ENCODE peak calls at places on chromosomes 12 and 14, in seven cellular contexts. One of them, this sample, is unnamed.

GRCh38 chr14:22657861-22658260 is 13.7 kb upstream of the OR6J1 start:
- DNase-seq in T-helper 1 cell: no peak
- DNase-seq in HL-60: no peak
- DNase-seq in stomach: no peak
- DNase-seq in NCI-H526 treated with DMSO at 0.1 percent for 48 hours: no peak
- DNase-seq in RCC 7860: peak
- DNase-seq in HEK293T: no peak
- DNase-seq in this sample: peak

GRCh38 chr14:60622210-60622919 is 26.9 kb downstream of the SIX1 start:
- DNase-seq in NCI-H526 treated with DMSO at 0.1 percent for 48 hours: no peak
- DNase-seq in HL-60: no peak
- DNase-seq in stomach: no peak
- DNase-seq in T-helper 1 cell: no peak
- DNase-seq in HEK293T: no peak
- DNase-seq in RCC 7860: no peak
- DNase-seq in this sample: no peak

GRCh38 chr14:54647378-54647777 is 80.5 kb downstream of the SAMD4A start:
- DNase-seq in HEK293T: no peak
- DNase-seq in T-helper 1 cell: no peak
- DNase-seq in RCC 7860: no peak
- DNase-seq in HL-60: no peak
- DNase-seq in stomach: no peak
- DNase-seq in NCI-H526 treated with DMSO at 0.1 percent for 48 hours: no peak
- DNase-seq in this sample: peak

GRCh38 chr12:29743801-29744200 is 39.9 kb downstream of the TMTC1 start:
- DNase-seq in HEK293T: no peak
- DNase-seq in stomach: no peak
- DNase-seq in NCI-H526 treated with DMSO at 0.1 percent for 48 hours: no peak
- DNase-seq in HL-60: no peak
- DNase-seq in RCC 7860: peak
- DNase-seq in T-helper 1 cell: no peak
- DNase-seq in this sample: peak

GRCh38 chr12:98417303-98417702 is 98.1 kb upstream of the TMPO start:
- DNase-seq in HL-60: peak
- DNase-seq in HEK293T: no peak
- DNase-seq in T-helper 1 cell: no peak
- DNase-seq in stomach: no peak
- DNase-seq in RCC 7860: no peak
- DNase-seq in NCI-H526 treated with DMSO at 0.1 percent for 48 hours: no peak
- DNase-seq in this sample: no peak

GRCh38 chr12:26119391-26119981 is 5.4 kb downstream of the BHLHE41 start:
- DNase-seq in RCC 7860: peak
- DNase-seq in stomach: no peak
- DNase-seq in T-helper 1 cell: no peak
- DNase-seq in HL-60: no peak
- DNase-seq in HEK293T: peak
- DNase-seq in NCI-H526 treated with DMSO at 0.1 percent for 48 hours: peak
- DNase-seq in this sample: peak

GRCh38 chr12:122082621-122083356 is 4.2 kb downstream of the MLXIP start:
- DNase-seq in stomach: no peak
- DNase-seq in NCI-H526 treated with DMSO at 0.1 percent for 48 hours: no peak
- DNase-seq in HL-60: no peak
- DNase-seq in T-helper 1 cell: no peak
- DNase-seq in RCC 7860: no peak
- DNase-seq in HEK293T: no peak
- DNase-seq in this sample: no peak

GRCh38 chr14:98173291-98173690 is 1098.7 kb downstream of the BCL11B start:
- DNase-seq in T-helper 1 cell: peak
- DNase-seq in HEK293T: no peak
- DNase-seq in RCC 7860: no peak
- DNase-seq in HL-60: no peak
- DNase-seq in stomach: no peak
- DNase-seq in NCI-H526 treated with DMSO at 0.1 percent for 48 hours: no peak
- DNase-seq in this sample: no peak

GRCh38 chr14:36582011-36582873 is at the start of gene NKX2-8:
- DNase-seq in HL-60: no peak
- DNase-seq in T-helper 1 cell: no peak
- DNase-seq in RCC 7860: no peak
- DNase-seq in HEK293T: peak
- DNase-seq in stomach: no peak
- DNase-seq in NCI-H526 treated with DMSO at 0.1 percent for 48 hours: no peak
- DNase-seq in this sample: peak

GRCh38 chr12:118189761-118190181 is 53.8 kb downstream of the PEBP1 start:
- DNase-seq in HEK293T: no peak
- DNase-seq in NCI-H526 treated with DMSO at 0.1 percent for 48 hours: peak
- DNase-seq in stomach: no peak
- DNase-seq in T-helper 1 cell: no peak
- DNase-seq in RCC 7860: no peak
- DNase-seq in HL-60: no peak
- DNase-seq in this sample: no peak

GRCh38 chr12:109288571-109288970 is 20.5 kb downstream of the FOXN4 start:
- DNase-seq in NCI-H526 treated with DMSO at 0.1 percent for 48 hours: no peak
- DNase-seq in HL-60: no peak
- DNase-seq in stomach: no peak
- DNase-seq in T-helper 1 cell: no peak
- DNase-seq in RCC 7860: no peak
- DNase-seq in HEK293T: no peak
- DNase-seq in this sample: peak

GRCh38 chr12:66191547-66192126 is 2.6 kb downstream of the IRAK3 start:
- DNase-seq in HEK293T: no peak
- DNase-seq in RCC 7860: no peak
- DNase-seq in NCI-H526 treated with DMSO at 0.1 percent for 48 hours: peak
- DNase-seq in T-helper 1 cell: no peak
- DNase-seq in HL-60: no peak
- DNase-seq in stomach: no peak
- DNase-seq in this sample: peak

GRCh38 chr14:26175659-26176058 is 422.2 kb downstream of the NOVA1 start:
- DNase-seq in HL-60: no peak
- DNase-seq in RCC 7860: no peak
- DNase-seq in T-helper 1 cell: no peak
- DNase-seq in HEK293T: no peak
- DNase-seq in stomach: no peak
- DNase-seq in NCI-H526 treated with DMSO at 0.1 percent for 48 hours: no peak
- DNase-seq in this sample: no peak

GRCh38 chr12:5123921-5124320 is 80.2 kb downstream of the KCNA5 start:
- DNase-seq in HEK293T: no peak
- DNase-seq in NCI-H526 treated with DMSO at 0.1 percent for 48 hours: no peak
- DNase-seq in stomach: no peak
- DNase-seq in T-helper 1 cell: no peak
- DNase-seq in RCC 7860: peak
- DNase-seq in HL-60: no peak
- DNase-seq in this sample: peak

GRCh38 chr12:53930591-53931255 is 7.9 kb upstream of the HOXC13 start:
- DNase-seq in RCC 7860: no peak
- DNase-seq in T-helper 1 cell: no peak
- DNase-seq in NCI-H526 treated with DMSO at 0.1 percent for 48 hours: no peak
- DNase-seq in HEK293T: no peak
- DNase-seq in HL-60: no peak
- DNase-seq in stomach: no peak
- DNase-seq in this sample: no peak

GRCh38 chr14:91354979-91355685 is 62.5 kb downstream of the CCDC88C start:
- DNase-seq in stomach: no peak
- DNase-seq in HL-60: no peak
- DNase-seq in T-helper 1 cell: no peak
- DNase-seq in NCI-H526 treated with DMSO at 0.1 percent for 48 hours: no peak
- DNase-seq in RCC 7860: no peak
- DNase-seq in HEK293T: peak
- DNase-seq in this sample: peak

GRCh38 chr12:9792961-9793617 is 32.4 kb upstream of the CD69 start:
- DNase-seq in HEK293T: no peak
- DNase-seq in T-helper 1 cell: no peak
- DNase-seq in RCC 7860: no peak
- DNase-seq in stomach: no peak
- DNase-seq in HL-60: no peak
- DNase-seq in NCI-H526 treated with DMSO at 0.1 percent for 48 hours: no peak
- DNase-seq in this sample: peak

GRCh38 chr12:53347905-53348304 is 11.8 kb upstream of the SP7 start:
- DNase-seq in HEK293T: no peak
- DNase-seq in stomach: no peak
- DNase-seq in T-helper 1 cell: no peak
- DNase-seq in HL-60: no peak
- DNase-seq in NCI-H526 treated with DMSO at 0.1 percent for 48 hours: no peak
- DNase-seq in RCC 7860: no peak
- DNase-seq in this sample: no peak